ENCODE peak calls at places on chromosomes 6 and 20, in five cellular contexts. K is adrenal gland, D is tibial nerve, B is HepG2, H is Peyer's patch. R is an unnamed sample. For H3K4me1, the result is how much of the 10 kb centered on the place peaks cover.

GRCh38 chr6:28105286-28105685 is 19.1 kb upstream of the ZSCAN16 start:
- DNase-seq in K (no peak), D (no peak), B (no peak), H (no peak), R (no peak)

GRCh38 chr6:12420626-12421025 is 130.5 kb downstream of the EDN1 start:
- DNase-seq in K (no peak), D (no peak), B (no peak), H (no peak), R (no peak)

GRCh38 chr6:79864001-79864400 is 83.4 kb downstream of the ELOVL4 start:
- DNase-seq in K (no peak), D (no peak), B (no peak), H (no peak), R (no peak)

GRCh38 chr6:43804550-43805223 is 34.7 kb downstream of the VEGFA start:
- DNase-seq in K (no peak), D (no peak), B (peak), H (peak), R (no peak)

GRCh38 chr20:23668477-23668951 is 20.3 kb downstream of the CST4 start:
- DNase-seq in K (peak), D (peak), B (peak), H (peak), R (peak)

GRCh38 chr6:55014321-55015088 is 159.8 kb upstream of the HCRTR2 start:
- DNase-seq in K (no peak), D (no peak), B (no peak), H (no peak), R (no peak)

GRCh38 chr6:98836025-98836961 is 1.9 kb downstream of the POU3F2 start:
- DNase-seq in K (no peak), D (no peak), B (no peak), H (no peak), R (no peak)

GRCh38 chr20:62921119-62921687 is 5.1 kb downstream of the DIDO1 start:
- DNase-seq in K (peak), D (no peak), B (peak), H (peak), R (no peak)

GRCh38 chr6:117592983-117593759 is 9.1 kb downstream of the GOPC start:
- DNase-seq in K (no peak), D (no peak), B (no peak), H (no peak), R (no peak)

DNA sequence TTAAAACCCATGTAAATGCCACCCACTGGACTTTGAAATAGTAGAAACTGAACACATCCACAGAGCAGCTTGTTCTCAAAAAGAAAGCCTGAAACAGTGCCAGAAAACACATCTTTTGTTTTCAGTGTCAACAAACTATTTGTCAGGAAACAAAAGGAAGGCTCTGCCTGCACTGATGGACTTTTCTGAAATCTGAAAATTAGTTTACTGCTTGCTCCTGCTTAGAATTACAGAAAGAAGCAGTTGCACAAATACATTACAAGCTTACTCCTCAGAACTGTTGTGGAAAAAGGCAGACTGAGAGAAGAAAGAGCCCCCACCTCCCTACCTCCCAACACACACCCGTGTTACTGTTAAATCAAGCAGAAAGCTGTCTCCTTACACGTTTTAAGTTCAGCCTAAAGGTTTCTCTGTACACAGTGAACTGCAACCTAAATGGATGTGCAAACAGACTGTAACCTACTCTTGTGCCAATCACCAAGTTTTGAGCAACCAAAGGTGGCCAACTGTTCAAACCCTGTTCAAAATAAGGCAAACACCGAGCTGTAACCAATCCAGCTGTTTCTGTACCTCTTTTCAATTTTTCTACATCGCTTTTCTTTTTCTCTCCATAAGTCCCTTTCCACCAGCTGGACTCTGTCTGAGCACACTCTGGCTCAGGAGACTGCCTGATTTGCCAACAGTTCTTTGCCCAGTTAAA is 43.7 kb downstream of the FRK start:
- DNase-seq in K (no peak), D (no peak), B (peak), H (no peak), R (no peak)
- H3K4me1 ChIP-seq in K (under half), D (under half), B (half or more), H (under half), R (under half)

GRCh38 chr6:88587158-88587537 is 376.3 kb downstream of the RNGTT start:
- DNase-seq in K (no peak), D (no peak), B (no peak), H (no peak), R (no peak)

GRCh38 chr6:88586371-88587157 is 376.9 kb downstream of the RNGTT start:
- DNase-seq in K (peak), D (no peak), B (no peak), H (no peak), R (no peak)

GRCh38 chr6:88585081-88585692 is 378.2 kb downstream of the RNGTT start:
- DNase-seq in K (no peak), D (no peak), B (no peak), H (no peak), R (no peak)

GRCh38 chr6:88584581-88584980 is 378.8 kb downstream of the RNGTT start:
- DNase-seq in K (peak), D (no peak), B (no peak), H (no peak), R (no peak)

GRCh38 chr6:88588938-88589337 is 374.5 kb downstream of the RNGTT start:
- DNase-seq in K (peak), D (no peak), B (no peak), H (no peak), R (no peak)
- TF ChIP-seq CTCF in K (no peak), D (no peak), B (no peak), H (no peak), R (no peak)

GRCh38 chr20:25042531-25043498 is 15.1 kb downstream of the ACSS1 start:
- DNase-seq in K (peak), D (no peak), B (no peak), H (peak), R (no peak)
- TF ChIP-seq POLR2A in K (no peak), D (no peak), B (no peak), H (no peak), R (no peak)

DNA sequence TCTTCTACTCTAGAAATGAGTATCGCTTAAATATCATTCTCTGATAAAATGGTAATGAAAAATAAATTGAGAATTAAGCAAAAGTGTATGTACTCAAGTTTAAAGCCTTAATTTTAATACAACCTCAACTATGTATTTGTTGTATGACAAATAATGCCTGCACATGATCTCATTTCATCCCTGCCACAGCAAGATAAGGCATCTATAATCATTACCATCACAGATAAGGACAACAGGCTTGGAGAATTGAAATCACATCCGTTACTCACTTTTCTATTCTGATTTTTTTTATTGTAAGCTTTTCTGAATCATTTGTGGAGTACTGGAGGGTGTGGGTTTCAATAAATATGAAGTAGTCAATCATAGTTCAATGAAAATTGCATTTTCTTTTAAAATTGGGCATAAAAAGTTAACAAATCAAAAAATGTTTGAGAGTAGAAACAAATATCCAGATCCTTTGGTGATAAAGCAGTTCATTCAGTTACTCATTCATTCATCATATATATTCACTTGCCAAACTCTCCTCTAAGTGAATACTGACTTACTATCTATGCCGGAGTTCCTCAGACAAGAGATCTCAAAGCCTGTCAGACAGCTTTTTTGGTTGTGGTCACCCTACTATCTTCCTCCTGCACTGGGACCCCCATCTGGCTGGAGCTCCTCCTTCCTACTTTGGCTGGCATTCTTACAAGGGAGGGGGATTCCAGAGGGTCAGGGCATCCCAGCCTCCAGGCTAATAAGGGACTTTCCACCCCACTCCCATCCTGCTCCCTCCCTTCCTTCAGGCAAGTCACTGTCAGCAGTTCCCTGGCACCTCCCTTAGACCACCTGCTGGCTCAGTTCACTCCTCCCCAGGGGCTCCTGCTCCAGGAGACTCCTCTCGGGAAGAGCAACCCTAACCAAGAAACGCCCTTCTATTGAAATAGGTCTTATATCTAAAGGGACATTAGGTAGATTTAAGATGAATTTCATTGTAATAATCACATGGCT is 118.6 kb downstream of the OGFRL1 start:
- DNase-seq in K (no peak), D (no peak), B (no peak), H (no peak), R (no peak)
- H3K4me1 ChIP-seq in K (under half), D (under half), B (under half), H (under half), R (under half)

GRCh38 chr20:21288587-21289370 is 14.4 kb upstream of the XRN2 start:
- DNase-seq in K (no peak), D (no peak), B (no peak), H (no peak), R (no peak)

GRCh38 chr20:21286775-21287174 is 16.4 kb upstream of the XRN2 start:
- DNase-seq in K (no peak), D (no peak), B (peak), H (no peak), R (no peak)

GRCh38 chr20:21289651-21290050 is 13.5 kb upstream of the XRN2 start:
- DNase-seq in K (no peak), D (no peak), B (no peak), H (no peak), R (no peak)

GRCh38 chr20:21294755-21295154 is 8.4 kb upstream of the XRN2 start:
- DNase-seq in K (no peak), D (no peak), B (no peak), H (no peak), R (no peak)

GRCh38 chr20:21291026-21291425 is 12.1 kb upstream of the XRN2 start:
- DNase-seq in K (no peak), D (no peak), B (no peak), H (no peak), R (no peak)
- TF ChIP-seq CTCF in K (no peak), D (no peak), B (no peak), H (no peak), R (no peak)

GRCh38 chr20:38121741-38122140 is 43.3 kb downstream of the TGM2 start:
- DNase-seq in K (peak), D (no peak), B (no peak), H (no peak), R (peak)

GRCh38 chr20:38120625-38120988 is 44.5 kb downstream of the TGM2 start:
- DNase-seq in K (no peak), D (no peak), B (no peak), H (no peak), R (no peak)

GRCh38 chr20:38125157-38126056 is 39.7 kb downstream of the TGM2 start:
- DNase-seq in K (peak), D (peak), B (peak), H (peak), R (peak)

GRCh38 chr20:38126146-38126912 is 38.7 kb downstream of the TGM2 start:
- DNase-seq in K (no peak), D (no peak), B (no peak), H (peak), R (peak)

DNA sequence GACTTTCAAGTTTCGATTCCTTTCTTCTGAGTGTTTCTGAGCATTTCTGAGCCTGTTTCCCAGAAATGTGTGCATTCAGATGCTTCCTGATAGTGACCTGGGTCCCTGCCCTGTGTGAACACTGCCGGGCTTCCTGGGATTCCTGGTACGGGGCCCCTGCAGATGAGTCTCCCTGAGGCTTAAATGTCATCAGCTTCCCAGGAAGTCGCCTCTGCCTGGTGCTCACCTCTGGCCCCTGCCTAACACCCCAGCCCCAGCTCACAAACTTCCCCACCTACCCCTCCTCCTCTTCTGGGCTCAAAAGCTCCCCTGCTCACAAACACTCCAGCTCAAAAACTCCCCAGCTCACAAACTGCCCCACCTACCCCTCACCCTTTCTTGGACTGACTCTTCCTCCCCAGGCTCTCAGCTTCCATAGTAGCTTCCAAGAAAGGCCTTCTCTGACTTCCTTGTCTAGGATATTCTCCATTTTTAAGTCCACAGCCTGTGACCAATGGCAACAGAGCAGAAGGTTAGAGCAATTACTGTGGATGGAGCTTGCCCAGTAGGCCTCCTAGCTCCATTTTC is 42.0 kb downstream of the TGM2 start:
- DNase-seq in K (peak), D (no peak), B (peak), H (peak), R (peak)
- TF ChIP-seq POLR2A in K (no peak), D (no peak), B (no peak), H (no peak), R (no peak)

GRCh38 chr20:57395111-57395959 is 4.1 kb downstream of the RBM38 start:
- DNase-seq in K (peak), D (no peak), B (no peak), H (peak), R (peak)

GRCh38 chr20:57397693-57398108 is 6.5 kb downstream of the RBM38 start:
- DNase-seq in K (no peak), D (no peak), B (no peak), H (peak), R (no peak)

GRCh38 chr20:57397004-57397692 is 6.0 kb downstream of the RBM38 start:
- DNase-seq in K (peak), D (no peak), B (no peak), H (no peak), R (no peak)

GRCh38 chr20:57396638-57397003 is 5.4 kb downstream of the RBM38 start:
- DNase-seq in K (no peak), D (no peak), B (no peak), H (no peak), R (no peak)

GRCh38 chr20:57396212-57396611 is 5.0 kb downstream of the RBM38 start:
- DNase-seq in K (no peak), D (no peak), B (no peak), H (peak), R (no peak)
- H3K4me1 ChIP-seq in K (half or more), D (half or more), B (under half), H (half or more), R (under half)

DNA sequence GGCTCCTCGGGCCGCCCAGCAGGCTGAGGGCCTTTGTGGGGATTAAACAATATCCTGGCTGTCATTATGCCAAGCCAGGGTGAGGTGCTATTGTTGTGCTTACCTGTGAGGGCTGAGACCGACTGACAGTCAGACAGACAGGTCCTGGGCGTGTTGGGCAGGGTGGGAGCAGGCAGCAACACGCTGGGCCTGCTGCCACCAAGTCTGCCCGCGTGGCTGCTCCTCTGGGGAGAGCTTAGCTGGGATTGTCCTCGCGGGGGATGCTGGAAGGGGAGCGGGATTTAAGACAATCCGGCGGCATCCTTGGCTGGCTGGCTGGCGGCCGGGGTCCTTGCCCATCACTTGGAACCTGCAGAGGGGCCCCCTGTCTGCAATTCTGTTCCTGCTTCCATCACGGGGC is 20.0 kb downstream of the ITPR3 start:
- DNase-seq in K (no peak), D (no peak), B (no peak), H (no peak), R (no peak)
- TF ChIP-seq CTCF in K (no peak), D (no peak), B (no peak), H (no peak), R (no peak)

GRCh38 chr6:6599468-6599873 is 11.0 kb downstream of the LY86 start:
- DNase-seq in K (peak), D (peak), B (no peak), H (no peak), R (no peak)
- TF ChIP-seq POLR2A in K (no peak), D (no peak), B (no peak), H (no peak), R (no peak)

GRCh38 chr6:150145427-150145826 is 2.6 kb downstream of the PPP1R14C start:
- DNase-seq in K (no peak), D (no peak), B (no peak), H (no peak), R (no peak)
- H3K4me1 ChIP-seq in K (under half), D (under half), B (under half), H (under half), R (under half)

R was measured in uterus.